ENCODE peak calls at places on chromosomes 7 and 10, in nine cellular contexts. Q, H, R, F, K, S, W, N and U are unnamed samples.

GRCh38 chr7:33836797-33837355 is 68.5 kb upstream of the BMPER start:
- DNase-seq in Q (no peak), H (peak; percentile 26), R (no peak), F (no peak), K (no peak), S (no peak), W (peak; percentile 35), N (no peak), U (no peak)

GRCh38 chr7:79778786-79779382 is 325.4 kb upstream of the MAGI2 start:
- DNase-seq in Q (no peak), H (no peak), R (peak; percentile 84), F (no peak), K (peak; percentile 44), S (no peak), W (no peak), N (no peak), U (no peak)

GRCh38 chr7:115526272-115526671 is 504.3 kb downstream of the TFEC start:
- DNase-seq in Q (no peak), H (no peak), R (no peak), F (no peak), K (no peak), S (no peak), W (no peak), N (no peak), U (no peak)

GRCh38 chr7:129298268-129298893 is 73.6 kb downstream of the AHCYL2 start:
- DNase-seq in Q (peak; percentile 57), H (peak; percentile 45), R (peak; percentile 34), F (peak; percentile 18), K (peak; percentile 59), S (peak; percentile 53), W (peak; percentile 63), N (peak; percentile 36), U (peak; percentile 41)

GRCh38 chr10:51421853-51422252 is 277.5 kb downstream of the CSTF2T start:
- DNase-seq in Q (no peak), H (no peak), R (peak; percentile 7), F (no peak), K (no peak), S (no peak), W (no peak), N (no peak), U (no peak)

GRCh38 chr10:43287056-43288007 is 20.5 kb upstream of the RASGEF1A start:
- DNase-seq in Q (peak; percentile 57), H (no peak), R (no peak), F (no peak), K (no peak), S (peak; percentile 90), W (no peak), N (no peak), U (no peak)

GRCh38 chr10:114095676-114096331 is 52.1 kb downstream of the ADRB1 start:
- DNase-seq in Q (peak; percentile 41), H (no peak), R (no peak), F (no peak), K (no peak), S (no peak), W (no peak), N (no peak), U (no peak)

GRCh38 chr10:117170244-117170643 is 27.0 kb upstream of the KCNK18 start:
- DNase-seq in Q (no peak), H (no peak), R (no peak), F (no peak), K (no peak), S (no peak), W (no peak), N (no peak), U (no peak)

GRCh38 chr7:134750083-134751062 is 29.1 kb upstream of the CALD1 start:
- DNase-seq in Q (peak; percentile 50), H (peak; percentile 71), R (peak; percentile 43), F (peak; percentile 72), K (peak; percentile 32), S (peak; percentile 57), W (peak; percentile 76), N (peak; percentile 27), U (peak; percentile 56)

GRCh38 chr7:70446448-70447143 is 685.3 kb upstream of the GALNT17 start:
- DNase-seq in Q (no peak), H (peak; percentile 86), R (no peak), F (no peak), K (no peak), S (no peak), W (peak; percentile 21), N (no peak), U (no peak)

GRCh38 chr10:95290801-95291633 is at the start of gene PDLIM1:
- DNase-seq in Q (peak; percentile 81), H (peak; percentile 82), R (no peak), F (no peak), K (peak; percentile 93), S (no peak), W (peak; percentile 44), N (peak; percentile 55), U (peak; percentile 6)

GRCh38 chr10:95296764-95297163 is 6.0 kb upstream of the PDLIM1 start:
- DNase-seq in Q (no peak), H (no peak), R (no peak), F (no peak), K (no peak), S (no peak), W (no peak), N (no peak), U (no peak)

GRCh38 chr10:95291634-95292039 is 834 bp upstream of the PDLIM1 start:
- DNase-seq in Q (no peak), H (no peak), R (no peak), F (no peak), K (no peak), S (no peak), W (no peak), N (no peak), U (no peak)

GRCh38 chr10:95297402-95297801 is 6.6 kb upstream of the PDLIM1 start:
- DNase-seq in Q (no peak), H (no peak), R (no peak), F (no peak), K (no peak), S (no peak), W (no peak), N (no peak), U (no peak)

DNA sequence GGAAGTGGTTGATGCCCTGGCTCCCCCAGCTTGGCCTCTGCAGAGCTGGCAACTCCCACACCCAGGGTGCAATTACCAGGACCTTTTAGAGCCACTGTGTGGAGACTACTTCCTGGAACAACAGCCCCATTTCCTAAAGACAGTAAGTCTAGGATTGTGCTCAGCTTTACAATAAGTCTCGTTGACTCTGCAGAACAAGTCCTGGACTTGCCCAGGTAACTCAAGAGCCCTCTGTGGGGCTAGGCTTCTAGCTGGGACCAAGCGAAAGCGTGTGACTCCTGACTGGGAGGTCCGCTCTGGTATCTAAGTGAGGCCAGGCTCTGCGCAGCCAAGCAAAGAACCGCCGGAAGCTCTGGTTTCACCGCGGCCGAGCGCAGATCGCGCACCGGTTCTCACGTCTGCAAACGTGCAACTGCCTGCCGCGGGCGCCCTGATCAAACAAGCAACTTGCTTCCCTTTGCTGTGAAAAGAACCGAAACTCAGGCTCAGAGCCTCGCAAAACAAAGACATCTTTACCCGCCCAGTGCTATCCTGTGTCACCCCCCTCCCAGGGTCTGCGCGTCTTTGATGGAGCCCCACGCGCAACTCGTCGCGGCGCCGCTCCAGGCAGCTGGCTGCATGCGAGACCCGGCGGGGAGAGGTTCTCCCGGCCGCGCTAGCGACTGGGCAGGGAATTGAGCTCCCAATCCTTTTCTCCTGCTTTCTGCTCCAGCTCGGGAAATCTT is 4.4 kb upstream of the PDLIM1 start:
- DNase-seq in Q (peak; percentile 70), H (peak; percentile 28), R (peak; percentile 46), F (no peak), K (peak; percentile 64), S (no peak), W (peak; percentile 23), N (no peak), U (peak; percentile 7)
- H3K27ac ChIP-seq in Q (peak overlapping the region; percentile 79), H (peak overlapping the region; percentile 29), R (no peak overlapping the region), F (no peak overlapping the region), K (peak overlapping the region; percentile 45), S (peak overlapping the region; percentile 86), W (no peak overlapping the region), N (no peak overlapping the region), U (no peak overlapping the region)

GRCh38 chr10:1057106-1057657 is 997 bp downstream of the WDR37 start:
- DNase-seq in Q (peak; percentile 20), H (no peak), R (no peak), F (no peak), K (no peak), S (no peak), W (no peak), N (no peak), U (no peak)
- H3K27ac ChIP-seq in Q (peak overlapping the region; percentile 100), H (no peak overlapping the region), R (peak overlapping the region; percentile 100), F (peak overlapping the region; percentile 89), K (peak overlapping the region; percentile 100), S (peak overlapping the region; percentile 93), W (no peak overlapping the region), N (peak overlapping the region; percentile 80), U (peak overlapping the region; percentile 83)

GRCh38 chr7:116663744-116664143 is 8.3 kb upstream of the MET start:
- DNase-seq in Q (peak; percentile 10), H (no peak), R (no peak), F (no peak), K (no peak), S (no peak), W (no peak), N (no peak), U (no peak)
- H3K27ac ChIP-seq in Q (no peak overlapping the region), H (no peak overlapping the region), R (no peak overlapping the region), F (no peak overlapping the region), K (no peak overlapping the region), S (no peak overlapping the region), W (no peak overlapping the region), N (no peak overlapping the region), U (no peak overlapping the region)

GRCh38 chr7:94436700-94437099 is 42.0 kb downstream of the COL1A2 start:
- DNase-seq in Q (no peak), H (no peak), R (no peak), F (no peak), K (no peak), S (no peak), W (no peak), N (no peak), U (no peak)

GRCh38 chr7:94440460-94441039 is 45.9 kb downstream of the COL1A2 start:
- DNase-seq in Q (peak; percentile 48), H (no peak), R (no peak), F (no peak), K (peak; percentile 43), S (no peak), W (no peak), N (peak; percentile 68), U (no peak)

GRCh38 chr7:94441138-94441537 is 46.4 kb downstream of the COL1A2 start:
- DNase-seq in Q (no peak), H (no peak), R (no peak), F (no peak), K (no peak), S (no peak), W (no peak), N (no peak), U (no peak)

GRCh38 chr7:94436018-94436604 is 41.4 kb downstream of the COL1A2 start:
- DNase-seq in Q (peak; percentile 69), H (peak; percentile 75), R (peak; percentile 73), F (peak; percentile 37), K (peak; percentile 89), S (peak; percentile 39), W (peak; percentile 73), N (peak; percentile 71), U (peak; percentile 12)

DNA sequence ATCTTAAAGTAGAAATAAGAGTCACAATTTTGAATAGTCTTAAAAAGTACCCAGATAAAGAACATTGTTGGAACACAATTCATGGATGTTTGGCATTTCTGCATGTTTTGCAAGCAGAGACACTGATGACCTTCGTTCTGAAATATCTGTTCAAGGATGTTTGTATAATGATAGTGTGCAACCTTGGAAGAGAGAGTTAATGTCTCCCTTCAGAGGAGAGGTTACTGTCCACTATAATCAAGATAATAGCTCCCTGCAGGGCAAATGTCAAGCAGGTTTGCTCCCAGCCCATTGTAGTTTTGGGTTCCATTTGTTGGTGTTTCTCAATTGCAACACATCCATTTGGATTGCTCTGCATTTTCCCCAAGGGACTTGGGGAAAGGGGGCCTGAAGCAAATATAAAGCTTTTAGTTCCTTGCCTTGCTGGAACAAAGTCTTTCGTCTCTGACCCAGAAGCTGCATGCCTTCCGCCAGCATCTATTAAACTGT is 45.2 kb downstream of the COL1A2 start:
- DNase-seq in Q (no peak), H (no peak), R (no peak), F (no peak), K (no peak), S (no peak), W (no peak), N (peak; percentile 64), U (no peak)
- H3K27ac ChIP-seq in Q (no peak overlapping the region), H (no peak overlapping the region), R (peak overlapping the region; percentile 39), F (no peak overlapping the region), K (peak overlapping the region; percentile 74), S (no peak overlapping the region), W (no peak overlapping the region), N (peak overlapping the region; percentile 71), U (no peak overlapping the region)